ENCODE peak calls at places on chromosomes 12 and 14, in six cellular contexts. T is astrocyte, C is neural progenitor cell, W is IMR-90, Z is HCT116, Y is fibroblast of lung. I is an unnamed sample.
A peak's percentile ranks its signal among the peaks of the same experiment; 100 is the strongest.

GRCh38 chr14:78967111-78967809 is 797.1 kb downstream of the NRXN3 start:
- DNase-seq in Y (no peak), T (peak; percentile 89), W (peak; percentile 85), Z (no peak), C (no peak), I (no peak)

GRCh38 chr14:103696027-103696402 is 19.2 kb downstream of the XRCC3 start:
- DNase-seq in T (no peak), C (no peak), W (no peak), Y (no peak), Z (no peak), I (no peak)

GRCh38 chr12:6708968-6709394 is 8.4 kb upstream of the PIANP start:
- DNase-seq in Z (no peak), C (no peak), W (no peak), Y (no peak), T (no peak), I (no peak)

GRCh38 chr12:130013771-130014484 is 110.1 kb upstream of the TMEM132D start:
- DNase-seq in Z (no peak), Y (peak; percentile 4), T (no peak), C (peak; percentile 84), W (no peak), I (no peak)

GRCh38 chr12:359091-359490 is 30.0 kb downstream of the KDM5A start:
- DNase-seq in C (no peak), Z (no peak), T (no peak), Y (peak; percentile 5), W (no peak), I (no peak)

GRCh38 chr14:75299064-75299463 is 20.4 kb downstream of the FOS start:
- DNase-seq in C (no peak), Z (no peak), W (no peak), T (no peak), Y (peak; percentile 79), I (no peak)

GRCh38 chr14:42687421-42687820 is 1080.7 kb downstream of the LRFN5 start:
- DNase-seq in T (no peak), Y (no peak), W (no peak), C (peak; percentile 5), Z (no peak), I (no peak)

GRCh38 chr14:74521756-74522155 is 28.2 kb downstream of the ISCA2 start:
- DNase-seq in T (no peak), C (no peak), Z (no peak), Y (no peak), W (no peak), I (no peak)

GRCh38 chr12:112126916-112127315 is 1.6 kb downstream of the TRAFD1 start:
- DNase-seq in Z (no peak), C (no peak), T (peak; percentile 29), W (peak; percentile 59), Y (peak; percentile 17), I (no peak)

GRCh38 chr12:3304436-3305135 is 186.4 kb upstream of the PRMT8 start:
- DNase-seq in Y (peak; percentile 71), C (no peak), T (peak; percentile 87), Z (peak; percentile 60), W (peak; percentile 85), I (no peak)

GRCh38 chr12:79635676-79636075 is 55.1 kb downstream of the PAWR start:
- DNase-seq in C (no peak), Z (no peak), T (no peak), W (peak; percentile 9), Y (peak; percentile 26), I (peak; percentile 30)

GRCh38 chr14:58776516-58776915 is 138.8 kb downstream of the DACT1 start:
- DNase-seq in Y (no peak), W (no peak), T (no peak), Z (no peak), C (no peak), I (no peak)

GRCh38 chr14:64717870-64718269 is 13.6 kb downstream of the PLEKHG3 start:
- DNase-seq in W (peak; percentile 20), C (no peak), T (no peak), Z (no peak), Y (no peak), I (no peak)

GRCh38 chr12:130787445-130788410 is 51.3 kb downstream of the STX2 start:
- DNase-seq in T (peak; percentile 67), Z (no peak), W (peak; percentile 35), C (peak; percentile 76), Y (peak; percentile 49), I (no peak)

GRCh38 chr12:120843472-120843871 is 60.7 kb downstream of the SPPL3 start:
- DNase-seq in T (no peak), W (no peak), C (no peak), Z (no peak), Y (no peak), I (no peak)

GRCh38 chr12:48795550-48796455 is 6.9 kb upstream of the ADCY6 start:
- DNase-seq in C (peak; percentile 84), Z (peak; percentile 77), Y (peak; percentile 82), W (peak; percentile 75), T (peak; percentile 40), I (no peak)

GRCh38 chr12:107495604-107496003 is 190.0 kb upstream of the PWP1 start:
- DNase-seq in Z (no peak), Y (no peak), C (no peak), T (no peak), W (no peak), I (no peak)

GRCh38 chr12:57716305-57716704 is 22.2 kb downstream of the AGAP2 start:
- DNase-seq in W (no peak), Z (no peak), T (no peak), C (no peak), Y (no peak), I (no peak)

GRCh38 chr12:52628111-52628507 is 9.8 kb upstream of the KRT73 start:
- DNase-seq in W (no peak), Y (no peak), Z (no peak), C (no peak), T (no peak), I (no peak)

GRCh38 chr12:84411031-84411430 is 501.6 kb downstream of the SLC6A15 start:
- DNase-seq in C (no peak), Y (no peak), Z (no peak), W (no peak), T (no peak), I (no peak)

GRCh38 chr12:46523863-46524770 is 151.5 kb upstream of the SLC38A2 start:
- DNase-seq in Y (peak; percentile 85), W (peak; percentile 100), T (peak; percentile 99), Z (peak; percentile 91), C (no peak), I (peak; percentile 69)

GRCh38 chr14:36515105-36515593 is 4.9 kb downstream of the NKX2-1 start:
- DNase-seq in W (no peak), T (no peak), Z (no peak), C (no peak), Y (no peak), I (no peak)

GRCh38 chr12:39443704-39444234 is 849 bp upstream of the KIF21A start:
- DNase-seq in C (peak; percentile 16), Y (peak; percentile 9), Z (no peak), T (no peak), W (no peak), I (no peak)

GRCh38 chr14:63543826-63544320 is 696 bp upstream of the PPP2R5E start:
- DNase-seq in Z (no peak), T (no peak), C (peak; percentile 72), Y (no peak), W (no peak), I (no peak)

DNA sequence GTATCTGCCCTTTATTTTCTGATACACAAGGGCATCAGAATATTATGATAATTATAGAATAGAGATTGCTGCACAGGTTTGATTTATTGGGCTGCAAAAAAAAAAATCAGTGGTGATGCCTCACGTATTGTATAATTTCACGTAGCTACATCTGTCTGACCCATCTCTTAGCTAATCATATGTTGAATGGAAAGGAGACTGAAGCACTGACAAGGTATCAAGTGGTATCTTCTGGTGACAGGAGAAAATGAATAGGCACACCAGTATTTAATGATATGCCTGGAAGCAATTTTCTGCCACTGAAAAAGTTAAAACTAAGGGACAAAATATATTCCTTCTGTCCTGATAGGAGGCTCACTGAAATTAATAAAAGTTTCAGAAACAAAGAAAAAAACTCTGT is 837.2 kb upstream of the FBXO33 start:
- DNase-seq in Y (no peak), T (no peak), Z (no peak), W (no peak), C (no peak), I (no peak)
- H2AFZ ChIP-seq in Y (no peak overlapping the region), T (no peak overlapping the region), Z (no peak overlapping the region), W (no peak overlapping the region), C (no peak overlapping the region), I (no peak overlapping the region)

DNA sequence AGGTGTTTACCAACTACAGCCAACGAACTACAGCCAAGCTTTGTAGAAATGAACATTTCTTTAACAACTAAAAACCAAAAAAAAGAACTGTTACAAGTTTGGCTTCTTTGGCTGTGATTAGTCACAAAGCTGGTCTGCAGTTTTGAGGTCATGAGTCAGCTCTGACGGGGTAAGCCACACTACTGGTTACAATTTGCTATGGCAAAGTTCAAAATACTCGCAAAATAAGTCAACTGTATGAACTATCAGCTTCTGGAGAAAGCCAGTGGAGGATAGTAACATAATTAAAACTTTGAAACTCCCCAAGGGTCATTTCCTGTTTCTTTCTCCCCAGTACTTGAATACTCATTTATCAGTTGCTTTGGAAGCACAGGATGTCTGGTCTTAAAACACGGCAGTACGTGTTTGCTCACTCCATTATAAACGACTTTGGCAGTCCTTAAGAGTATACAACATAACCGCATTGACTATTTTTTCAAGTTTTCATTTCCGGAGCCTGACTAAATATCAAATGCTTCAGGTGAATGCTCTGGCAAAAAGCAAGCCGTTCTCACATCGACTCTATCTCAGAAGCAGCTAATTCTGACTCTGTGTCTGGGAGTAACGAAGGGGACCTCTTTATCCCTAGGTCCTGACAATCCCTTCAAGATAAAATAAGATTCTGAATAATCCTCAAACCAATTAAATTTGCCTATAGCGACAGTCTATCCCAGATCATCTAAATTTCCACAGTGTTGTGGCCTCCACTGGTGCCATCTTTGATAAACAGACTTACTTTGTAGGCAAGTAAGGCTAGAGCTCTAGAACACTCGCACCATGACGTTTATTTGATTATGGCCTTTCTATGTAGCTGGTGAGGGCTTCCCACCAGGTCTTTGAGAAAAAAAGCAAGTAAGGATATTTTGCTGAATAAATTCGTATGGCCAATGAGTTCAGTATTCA is 10.6 kb downstream of the PHLDA1 start:
- DNase-seq in W (peak; percentile 99), T (peak; percentile 100), C (no peak), Z (peak; percentile 84), Y (peak; percentile 99), I (no peak)
- H3K9ac ChIP-seq in W (peak overlapping the region; percentile 87), T (peak overlapping the region; percentile 79), C (no peak overlapping the region), Z (peak overlapping the region; percentile 64), Y (peak overlapping the region; percentile 21), I (peak overlapping the region; percentile 67)

GRCh38 chr14:39641224-39641623 is 209.0 kb upstream of the FBXO33 start:
- DNase-seq in Z (no peak), W (no peak), T (no peak), C (no peak), Y (no peak), I (no peak)
- H2AFZ ChIP-seq in Z (no peak overlapping the region), W (no peak overlapping the region), T (no peak overlapping the region), C (no peak overlapping the region), Y (no peak overlapping the region), I (no peak overlapping the region)

DNA sequence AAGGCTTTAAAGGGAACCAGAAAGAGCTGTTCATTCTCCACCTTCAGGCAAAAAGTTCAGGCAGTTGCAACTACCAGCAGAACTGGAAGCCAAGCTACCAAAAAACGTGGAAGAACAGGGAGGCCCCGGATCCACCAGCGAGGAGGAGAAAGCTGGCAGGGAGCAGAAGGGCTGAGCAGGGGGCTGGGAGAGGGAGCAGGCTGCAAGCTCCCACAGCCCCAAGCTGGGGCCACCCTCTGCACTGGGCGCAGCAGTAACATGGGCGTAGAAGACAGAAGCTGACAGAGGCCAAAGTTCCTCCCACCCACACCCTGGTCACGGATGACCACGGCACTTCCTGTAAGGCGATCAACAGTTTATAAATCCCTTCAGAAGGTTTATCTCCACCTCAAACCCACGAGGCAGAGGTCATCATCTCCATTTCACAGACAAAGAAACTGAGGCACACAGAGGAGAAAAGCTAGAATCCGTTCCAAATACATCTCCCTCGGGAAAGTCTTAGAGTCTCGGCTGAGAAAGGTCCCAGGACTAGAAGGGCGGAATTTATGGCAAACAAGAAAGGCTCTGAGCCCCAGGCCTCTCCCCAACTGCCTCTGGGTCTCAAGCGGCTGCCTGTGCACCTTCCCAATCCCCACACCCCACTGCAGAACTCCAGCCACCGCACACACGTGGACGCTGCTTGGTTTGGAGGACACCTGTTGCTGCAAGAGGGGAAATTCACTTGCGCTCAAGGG is 1.8 kb downstream of the CCDC85C start:
- DNase-seq in Y (no peak), C (peak; percentile 30), Z (no peak), W (peak; percentile 37), T (peak; percentile 25), I (no peak)
- H3K9ac ChIP-seq in Y (no peak overlapping the region), C (peak overlapping the region; percentile 18), Z (peak overlapping the region; percentile 31), W (peak overlapping the region; percentile 64), T (peak overlapping the region; percentile 45), I (peak overlapping the region; percentile 69)

I was measured in keratinocyte.